ENCODE peak calls at places on chromosome 11, in five cellular contexts. One of them, this sample, is unnamed.

GRCh38 chr11:130055637-130056036 is 14.1 kb upstream of the APLP2 start:
- DNase-seq in BJ: no peak
- DNase-seq in endodermal cell: no peak
- DNase-seq in AG10803: peak
- DNase-seq in GM12878: no peak
- DNase-seq in this sample: no peak

GRCh38 chr11:25065711-25066110 is 568.9 kb downstream of the LUZP2 start:
- DNase-seq in AG10803: no peak
- DNase-seq in GM12878: no peak
- DNase-seq in BJ: no peak
- DNase-seq in endodermal cell: no peak
- DNase-seq in this sample: no peak

GRCh38 chr11:94504689-94505293 is 7.5 kb upstream of the C11orf97 start:
- DNase-seq in GM12878: no peak
- DNase-seq in AG10803: peak
- DNase-seq in BJ: no peak
- DNase-seq in endodermal cell: no peak
- DNase-seq in this sample: no peak

GRCh38 chr11:73625690-73626318 is 20.6 kb upstream of the PLEKHB1 start:
- DNase-seq in BJ: peak
- DNase-seq in AG10803: peak
- DNase-seq in endodermal cell: peak
- DNase-seq in GM12878: peak
- DNase-seq in this sample: peak

GRCh38 chr11:12088047-12088481 is 22.3 kb upstream of the MICAL2 start:
- DNase-seq in GM12878: no peak
- DNase-seq in AG10803: peak
- DNase-seq in BJ: no peak
- DNase-seq in endodermal cell: no peak
- DNase-seq in this sample: no peak

GRCh38 chr11:12529041-12529440 is 145.2 kb upstream of the TEAD1 start:
- DNase-seq in AG10803: no peak
- DNase-seq in endodermal cell: no peak
- DNase-seq in BJ: no peak
- DNase-seq in GM12878: no peak
- DNase-seq in this sample: no peak

GRCh38 chr11:133825156-133825555 is 20.2 kb downstream of the SPATA19 start:
- DNase-seq in AG10803: no peak
- DNase-seq in BJ: no peak
- DNase-seq in GM12878: no peak
- DNase-seq in endodermal cell: no peak
- DNase-seq in this sample: no peak

GRCh38 chr11:108616549-108616948 is 23.0 kb upstream of the EXPH5 start:
- DNase-seq in endodermal cell: no peak
- DNase-seq in GM12878: no peak
- DNase-seq in BJ: no peak
- DNase-seq in AG10803: peak
- DNase-seq in this sample: no peak

GRCh38 chr11:78417888-78418583 is 416 bp upstream of the GAB2 start:
- DNase-seq in BJ: no peak
- DNase-seq in endodermal cell: peak
- DNase-seq in AG10803: peak
- DNase-seq in GM12878: no peak
- DNase-seq in this sample: no peak

GRCh38 chr11:765025-765801 is 12.1 kb downstream of the GATD1 start:
- DNase-seq in GM12878: no peak
- DNase-seq in AG10803: peak
- DNase-seq in BJ: no peak
- DNase-seq in endodermal cell: peak
- DNase-seq in this sample: no peak

GRCh38 chr11:122319011-122319410 is 203.0 kb upstream of the BLID start:
- DNase-seq in GM12878: no peak
- DNase-seq in AG10803: peak
- DNase-seq in endodermal cell: no peak
- DNase-seq in BJ: no peak
- DNase-seq in this sample: no peak

GRCh38 chr11:112620621-112621394 is 340.4 kb upstream of the NCAM1 start:
- DNase-seq in endodermal cell: no peak
- DNase-seq in AG10803: no peak
- DNase-seq in BJ: no peak
- DNase-seq in GM12878: peak
- DNase-seq in this sample: no peak

GRCh38 chr11:15976433-15977045 is 379.8 kb downstream of the SOX6 start:
- DNase-seq in GM12878: no peak
- DNase-seq in endodermal cell: no peak
- DNase-seq in BJ: no peak
- DNase-seq in AG10803: peak
- DNase-seq in this sample: no peak

GRCh38 chr11:60717956-60718355 is 6.6 kb upstream of the MS4A18 start:
- DNase-seq in AG10803: no peak
- DNase-seq in BJ: no peak
- DNase-seq in GM12878: no peak
- DNase-seq in endodermal cell: no peak
- DNase-seq in this sample: peak

GRCh38 chr11:13354335-13354734 is 76.7 kb downstream of the BMAL1 start:
- DNase-seq in AG10803: peak
- DNase-seq in endodermal cell: peak
- DNase-seq in BJ: no peak
- DNase-seq in GM12878: no peak
- DNase-seq in this sample: no peak

GRCh38 chr11:95790933-95791247 is 592 bp downstream of the CEP57 start:
- DNase-seq in BJ: no peak
- DNase-seq in endodermal cell: peak
- DNase-seq in AG10803: peak
- DNase-seq in GM12878: peak
- DNase-seq in this sample: peak

GRCh38 chr11:57479925-57480324 is 19.6 kb downstream of the RTN4RL2 start:
- DNase-seq in endodermal cell: no peak
- DNase-seq in GM12878: no peak
- DNase-seq in AG10803: no peak
- DNase-seq in BJ: no peak
- DNase-seq in this sample: no peak

GRCh38 chr11:118138839-118139420 is 13.7 kb downstream of the SCN4B start:
- DNase-seq in BJ: no peak
- DNase-seq in AG10803: no peak
- DNase-seq in GM12878: no peak
- DNase-seq in endodermal cell: no peak
- DNase-seq in this sample: no peak

GRCh38 chr11:61707574-61707973 is 27.4 kb downstream of the DAGLA start:
- DNase-seq in endodermal cell: no peak
- DNase-seq in AG10803: no peak
- DNase-seq in GM12878: no peak
- DNase-seq in BJ: no peak
- DNase-seq in this sample: no peak

DNA sequence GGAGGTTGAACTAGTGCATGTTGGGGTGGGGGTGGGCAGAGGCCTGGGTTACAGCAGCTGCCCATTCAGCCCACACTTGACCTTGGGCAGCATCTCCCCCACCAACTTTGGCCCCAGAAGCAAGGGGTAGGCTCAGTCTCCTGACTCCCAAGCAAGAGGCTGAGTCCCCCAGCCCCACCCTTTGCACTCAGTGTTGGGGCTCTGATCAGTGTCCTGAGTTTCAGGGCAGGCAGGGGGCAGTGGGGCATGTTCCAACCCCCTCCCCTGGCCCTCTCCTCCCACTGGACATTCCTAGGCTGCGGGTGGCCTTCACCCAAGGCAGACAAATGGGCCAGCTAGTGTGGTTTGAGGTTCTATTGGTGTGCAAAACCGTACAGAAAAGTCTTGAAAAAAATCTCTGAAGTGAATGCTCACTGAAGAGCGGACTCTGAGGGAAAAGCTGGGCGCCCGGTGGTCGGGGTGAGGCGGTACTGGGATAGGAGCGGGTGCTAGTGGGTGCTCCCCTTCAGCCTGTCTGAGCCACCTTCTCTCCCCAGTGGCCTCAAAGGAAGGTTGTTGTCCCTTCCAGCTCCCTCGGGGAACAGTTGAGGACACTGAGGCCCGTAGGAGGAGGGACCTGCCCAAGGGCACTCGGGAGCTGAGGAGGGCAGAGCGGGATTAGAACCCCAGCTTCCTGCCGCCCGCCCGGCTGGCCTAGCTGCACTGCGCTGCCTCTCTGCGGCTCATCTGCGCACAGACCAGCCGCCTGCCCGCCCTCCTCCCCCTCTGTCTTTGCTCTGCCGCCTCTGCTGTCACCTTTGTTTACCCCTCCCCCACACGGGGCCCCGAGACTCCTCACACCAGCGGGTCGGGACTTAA is 4.0 kb downstream of the KCNC1 start:
- DNase-seq in endodermal cell: peak
- DNase-seq in GM12878: no peak
- DNase-seq in BJ: no peak
- DNase-seq in AG10803: no peak
- DNase-seq in this sample: no peak
- TF ChIP-seq CTCF in endodermal cell: no peak
- TF ChIP-seq CTCF in GM12878: no peak
- TF ChIP-seq CTCF in BJ: no peak
- TF ChIP-seq CTCF in AG10803: no peak
- TF ChIP-seq CTCF in this sample: no peak

GRCh38 chr11:8426076-8426475 is 162.4 kb upstream of the LMO1 start:
- DNase-seq in GM12878: no peak
- DNase-seq in AG10803: no peak
- DNase-seq in BJ: no peak
- DNase-seq in endodermal cell: no peak
- DNase-seq in this sample: no peak
- H3K4me3 ChIP-seq in GM12878: no peak
- H3K4me3 ChIP-seq in AG10803: no peak
- H3K4me3 ChIP-seq in BJ: no peak
- H3K4me3 ChIP-seq in endodermal cell: no peak
- H3K4me3 ChIP-seq in this sample: no peak

GRCh38 chr11:68950776-68951175 is 30.0 kb downstream of the MRGPRD start:
- DNase-seq in AG10803: no peak
- DNase-seq in BJ: no peak
- DNase-seq in endodermal cell: no peak
- DNase-seq in GM12878: no peak
- DNase-seq in this sample: no peak

GRCh38 chr11:68948948-68949347 is 31.8 kb downstream of the MRGPRD start:
- DNase-seq in GM12878: no peak
- DNase-seq in endodermal cell: no peak
- DNase-seq in BJ: no peak
- DNase-seq in AG10803: no peak
- DNase-seq in this sample: no peak

GRCh38 chr11:68948496-68948895 is 32.3 kb downstream of the MRGPRD start:
- DNase-seq in endodermal cell: no peak
- DNase-seq in AG10803: peak
- DNase-seq in GM12878: no peak
- DNase-seq in BJ: no peak
- DNase-seq in this sample: no peak

GRCh38 chr11:68947151-68947550 is 33.6 kb downstream of the MRGPRD start:
- DNase-seq in AG10803: no peak
- DNase-seq in endodermal cell: no peak
- DNase-seq in GM12878: no peak
- DNase-seq in BJ: no peak
- DNase-seq in this sample: no peak

DNA sequence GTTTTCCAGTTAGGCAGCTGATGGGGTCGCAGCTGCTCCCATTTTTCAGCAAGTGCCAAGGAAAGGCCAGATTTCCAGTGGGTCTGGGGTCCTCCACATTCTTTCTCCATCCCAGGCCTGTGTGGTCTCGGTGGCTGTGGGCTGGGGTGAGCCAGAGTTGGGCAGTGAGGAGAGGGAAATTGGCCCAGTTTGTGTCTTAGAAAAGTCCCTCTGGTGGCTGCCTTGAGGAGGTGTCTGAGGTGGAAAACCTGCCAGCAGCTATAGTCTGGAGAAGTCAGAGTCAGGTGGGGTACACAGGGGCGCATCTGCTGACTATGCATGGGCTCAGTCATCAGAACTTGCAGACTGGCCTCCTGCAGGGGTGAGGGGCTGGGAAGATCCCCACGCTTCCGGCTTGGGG is 30.5 kb downstream of the MRGPRD start:
- DNase-seq in endodermal cell: peak
- DNase-seq in GM12878: no peak
- DNase-seq in AG10803: no peak
- DNase-seq in BJ: no peak
- DNase-seq in this sample: no peak
- TF ChIP-seq CTCF in endodermal cell: peak
- TF ChIP-seq CTCF in GM12878: peak
- TF ChIP-seq CTCF in AG10803: peak
- TF ChIP-seq CTCF in BJ: peak
- TF ChIP-seq CTCF in this sample: peak

DNA sequence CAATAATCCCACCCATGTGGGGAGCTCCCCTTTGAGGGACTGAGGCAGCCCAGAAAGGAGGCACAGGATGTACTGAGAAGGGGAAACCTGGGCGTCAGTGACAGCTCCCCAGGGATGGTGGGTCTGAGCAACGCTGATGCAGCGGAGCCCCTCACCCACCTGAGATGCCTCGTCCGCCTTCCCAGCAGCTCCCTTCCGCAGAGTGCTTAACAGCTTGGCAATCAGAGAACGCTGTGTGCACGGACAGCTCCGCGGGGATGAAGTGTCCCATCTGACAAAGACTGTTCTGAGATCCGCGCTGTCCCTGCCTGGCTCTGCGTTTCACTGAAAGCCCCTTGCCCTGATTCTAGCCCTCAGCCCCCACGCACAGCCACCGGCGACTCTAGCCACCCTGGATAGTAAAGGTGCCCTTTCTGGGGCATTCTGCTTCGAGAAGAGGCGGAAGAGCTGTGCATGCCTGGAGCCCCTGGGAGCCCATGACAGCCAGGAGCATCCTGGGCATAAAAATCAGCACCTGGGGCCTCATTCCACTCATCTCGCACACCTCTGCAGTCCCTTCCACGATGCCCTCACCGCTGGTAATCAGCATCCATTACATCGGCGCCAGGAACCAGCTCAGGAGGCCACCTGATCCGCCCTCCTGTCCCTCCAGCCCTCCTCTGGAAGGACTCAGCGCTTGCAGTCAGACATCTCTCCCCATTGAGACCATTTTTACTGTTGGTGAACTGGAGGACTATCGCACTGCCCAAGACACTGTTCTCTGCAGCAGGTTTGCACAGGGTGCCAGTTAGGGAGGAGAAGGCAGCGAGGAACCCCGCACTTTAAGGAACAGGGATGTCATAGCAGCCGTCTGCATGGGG is 10.7 kb downstream of the KCNJ5 start:
- DNase-seq in GM12878: no peak
- DNase-seq in BJ: no peak
- DNase-seq in AG10803: no peak
- DNase-seq in endodermal cell: peak
- DNase-seq in this sample: no peak
- H3K4me3 ChIP-seq in GM12878: no peak
- H3K4me3 ChIP-seq in BJ: no peak
- H3K4me3 ChIP-seq in AG10803: no peak
- H3K4me3 ChIP-seq in endodermal cell: no peak
- H3K4me3 ChIP-seq in this sample: no peak

This sample was measured in GM12864.